ENCODE peak calls at places on chromosome 13, in eight cellular contexts. N, I, F, S, D, P, C and J are unnamed samples.

GRCh38 chr13:37173214-37173613 is 67.8 kb upstream of the CSNK1A1L start:
- DNase-seq in I (no peak), F (no peak), C (no peak), P (no peak), S (no peak), D (no peak), N (no peak), J (no peak)

GRCh38 chr13:22427041-22427440 is 753.7 kb upstream of the SGCG start:
- DNase-seq in F (no peak), N (no peak), S (no peak), I (no peak), P (no peak), D (no peak), C (no peak), J (no peak)

GRCh38 chr13:95710313-95710712 is 33.4 kb downstream of the DNAJC3 start:
- DNase-seq in F (no peak), P (no peak), D (no peak), C (no peak), I (no peak), N (no peak), S (no peak), J (no peak)

GRCh38 chr13:94886191-94886590 is 173.8 kb upstream of the SOX21 start:
- DNase-seq in D (no peak), S (no peak), F (no peak), N (no peak), I (no peak), C (no peak), P (no peak), J (no peak)

GRCh38 chr13:83895994-83896580 is 13.8 kb upstream of the SLITRK1 start:
- DNase-seq in P (no peak), I (no peak), D (no peak), C (no peak), S (no peak), F (no peak), N (no peak), J (no peak)

GRCh38 chr13:36862002-36862706 is 43.1 kb downstream of the RFXAP start:
- DNase-seq in N (no peak), D (no peak), C (no peak), P (no peak), F (no peak), I (no peak), S (no peak), J (no peak)

GRCh38 chr13:59203855-59204254 is 959.9 kb downstream of the DIAPH3 start:
- DNase-seq in N (no peak), F (no peak), D (no peak), P (no peak), C (no peak), S (no peak), I (no peak), J (no peak)

GRCh38 chr13:105848494-105848893 is 687.0 kb downstream of the EFNB2 start:
- DNase-seq in I (no peak), S (no peak), P (no peak), D (no peak), F (no peak), N (no peak), C (no peak), J (no peak)

GRCh38 chr13:95509521-95510315 is 42.8 kb upstream of the CLDN10 start:
- DNase-seq in D (no peak), C (no peak), P (no peak), S (no peak), N (no peak), I (no peak), F (no peak), J (no peak)

GRCh38 chr13:98731925-98732324 is 20.5 kb downstream of the SLC15A1 start:
- DNase-seq in N (no peak), I (no peak), D (no peak), F (no peak), C (no peak), S (no peak), P (no peak), J (no peak)

GRCh38 chr13:106291006-106291405 is 244.5 kb downstream of the EFNB2 start:
- DNase-seq in S (no peak), F (no peak), I (no peak), P (no peak), C (no peak), D (no peak), N (no peak), J (no peak)

GRCh38 chr13:51435002-51435578 is 17.7 kb downstream of the INTS6 start:
- DNase-seq in N (no peak), I (no peak), S (no peak), P (no peak), C (no peak), F (no peak), D (no peak), J (no peak)

GRCh38 chr13:30907167-30907761 is 1.2 kb downstream of the MEDAG start:
- DNase-seq in C (no peak), F (no peak), P (peak), I (no peak), S (no peak), N (no peak), D (no peak), J (no peak)

GRCh38 chr13:26941345-26942174 is 181.0 kb upstream of the GPR12 start:
- DNase-seq in P (peak), S (no peak), C (peak), I (no peak), D (no peak), N (no peak), F (no peak), J (peak)